ENCODE peak calls at places on chromosomes 12 and 14, in five cellular contexts. One of them, this sample, is unnamed.
A peak's percentile ranks its signal among the peaks of the same experiment; 100 is the strongest.

GRCh38 chr12:106276032-106276728 is 26.4 kb upstream of the TCP11L2 start:
- DNase-seq in nephron progenitor cell: no peak
- DNase-seq in GM13976: peak; percentile 42
- DNase-seq in A549: no peak
- DNase-seq in endothelial cell of umbilical vein: no peak
- DNase-seq in this sample: no peak

GRCh38 chr14:106605548-106606448 is 1079.4 kb downstream of the TMEM121 start:
- DNase-seq in nephron progenitor cell: no peak
- DNase-seq in GM13976: peak; percentile 79
- DNase-seq in A549: no peak
- DNase-seq in endothelial cell of umbilical vein: no peak
- DNase-seq in this sample: no peak

GRCh38 chr12:49515266-49515665 is 23.6 kb upstream of the KCNH3 start:
- DNase-seq in nephron progenitor cell: no peak
- DNase-seq in GM13976: no peak
- DNase-seq in A549: peak; percentile 47
- DNase-seq in endothelial cell of umbilical vein: peak; percentile 83
- DNase-seq in this sample: no peak

GRCh38 chr12:46379352-46379751 is 6.8 kb upstream of the SLC38A2 start:
- DNase-seq in nephron progenitor cell: no peak
- DNase-seq in GM13976: no peak
- DNase-seq in A549: no peak
- DNase-seq in endothelial cell of umbilical vein: no peak
- DNase-seq in this sample: no peak

GRCh38 chr12:40439771-40440492 is 215.1 kb downstream of the LRRK2 start:
- DNase-seq in nephron progenitor cell: no peak
- DNase-seq in GM13976: no peak
- DNase-seq in A549: no peak
- DNase-seq in endothelial cell of umbilical vein: no peak
- DNase-seq in this sample: no peak

GRCh38 chr14:39576726-39577125 is 144.5 kb upstream of the FBXO33 start:
- DNase-seq in nephron progenitor cell: no peak
- DNase-seq in GM13976: no peak
- DNase-seq in A549: no peak
- DNase-seq in endothelial cell of umbilical vein: no peak
- DNase-seq in this sample: no peak

GRCh38 chr14:80136358-80136757 is 74.9 kb downstream of the DIO2 start:
- DNase-seq in nephron progenitor cell: no peak
- DNase-seq in GM13976: no peak
- DNase-seq in A549: no peak
- DNase-seq in endothelial cell of umbilical vein: no peak
- DNase-seq in this sample: no peak

GRCh38 chr14:39025810-39026627 is 77.0 kb downstream of the SEC23A start:
- DNase-seq in nephron progenitor cell: no peak
- DNase-seq in GM13976: no peak
- DNase-seq in A549: no peak
- DNase-seq in endothelial cell of umbilical vein: peak; percentile 76
- DNase-seq in this sample: no peak

GRCh38 chr12:105092336-105092735 is 8.1 kb upstream of the ALDH1L2 start:
- DNase-seq in nephron progenitor cell: no peak
- DNase-seq in GM13976: no peak
- DNase-seq in A549: no peak
- DNase-seq in endothelial cell of umbilical vein: no peak
- DNase-seq in this sample: no peak

GRCh38 chr14:80959448-80960006 is 4.1 kb downstream of the TSHR start:
- DNase-seq in nephron progenitor cell: no peak
- DNase-seq in GM13976: peak; percentile 56
- DNase-seq in A549: no peak
- DNase-seq in endothelial cell of umbilical vein: no peak
- DNase-seq in this sample: no peak

GRCh38 chr14:21044106-21044618 is 2.0 kb downstream of the RNASE7 start:
- DNase-seq in nephron progenitor cell: no peak
- DNase-seq in GM13976: no peak
- DNase-seq in A549: no peak
- DNase-seq in endothelial cell of umbilical vein: peak; percentile 9
- DNase-seq in this sample: no peak

GRCh38 chr12:109719123-109720022 is 5.7 kb downstream of the FAM222A start:
- DNase-seq in nephron progenitor cell: no peak
- DNase-seq in GM13976: no peak
- DNase-seq in A549: no peak
- DNase-seq in endothelial cell of umbilical vein: no peak
- DNase-seq in this sample: peak; percentile 45

GRCh38 chr14:24366664-24367505 is 1.1 kb upstream of the NFATC4 start:
- DNase-seq in nephron progenitor cell: peak; percentile 89
- DNase-seq in GM13976: peak; percentile 90
- DNase-seq in A549: peak; percentile 43
- DNase-seq in endothelial cell of umbilical vein: peak; percentile 87
- DNase-seq in this sample: peak; percentile 85

GRCh38 chr14:95264271-95264973 is 55.3 kb downstream of the CLMN start:
- DNase-seq in nephron progenitor cell: no peak
- DNase-seq in GM13976: no peak
- DNase-seq in A549: no peak
- DNase-seq in endothelial cell of umbilical vein: no peak
- DNase-seq in this sample: no peak

GRCh38 chr12:19404232-19404880 is 34.9 kb upstream of the AEBP2 start:
- DNase-seq in nephron progenitor cell: no peak
- DNase-seq in GM13976: no peak
- DNase-seq in A549: no peak
- DNase-seq in endothelial cell of umbilical vein: no peak
- DNase-seq in this sample: no peak

GRCh38 chr14:100421756-100422470 is 98.8 kb downstream of the SLC25A47 start:
- DNase-seq in nephron progenitor cell: no peak
- DNase-seq in GM13976: no peak
- DNase-seq in A549: no peak
- DNase-seq in endothelial cell of umbilical vein: no peak
- DNase-seq in this sample: peak; percentile 52

GRCh38 chr14:67650161-67650560 is 24.3 kb downstream of the VTI1B start:
- DNase-seq in nephron progenitor cell: no peak
- DNase-seq in GM13976: no peak
- DNase-seq in A549: no peak
- DNase-seq in endothelial cell of umbilical vein: no peak
- DNase-seq in this sample: no peak

GRCh38 chr14:73058923-73059311 is 583 bp downstream of the RBM25 start:
- DNase-seq in nephron progenitor cell: peak; percentile 35
- DNase-seq in GM13976: peak; percentile 65
- DNase-seq in A549: peak; percentile 47
- DNase-seq in endothelial cell of umbilical vein: peak; percentile 52
- DNase-seq in this sample: no peak

GRCh38 chr14:99519931-99520421 is 38.8 kb downstream of the CCNK start:
- DNase-seq in nephron progenitor cell: no peak
- DNase-seq in GM13976: no peak
- DNase-seq in A549: no peak
- DNase-seq in endothelial cell of umbilical vein: no peak
- DNase-seq in this sample: peak; percentile 10

GRCh38 chr12:104095289-104095688 is 31.0 kb downstream of the HCFC2 start:
- DNase-seq in nephron progenitor cell: no peak
- DNase-seq in GM13976: no peak
- DNase-seq in A549: no peak
- DNase-seq in endothelial cell of umbilical vein: no peak
- DNase-seq in this sample: no peak

GRCh38 chr14:55979096-55979495 is 139.1 kb upstream of the PELI2 start:
- DNase-seq in nephron progenitor cell: no peak
- DNase-seq in GM13976: no peak
- DNase-seq in A549: no peak
- DNase-seq in endothelial cell of umbilical vein: no peak
- DNase-seq in this sample: no peak

GRCh38 chr12:89151536-89151935 is 200.8 kb downstream of the DUSP6 start:
- DNase-seq in nephron progenitor cell: no peak
- DNase-seq in GM13976: no peak
- DNase-seq in A549: no peak
- DNase-seq in endothelial cell of umbilical vein: no peak
- DNase-seq in this sample: no peak

GRCh38 chr14:31172084-31172483 is 35.5 kb downstream of the HECTD1 start:
- DNase-seq in nephron progenitor cell: no peak
- DNase-seq in GM13976: no peak
- DNase-seq in A549: no peak
- DNase-seq in endothelial cell of umbilical vein: no peak
- DNase-seq in this sample: no peak

GRCh38 chr12:92739099-92739498 is 36.3 kb downstream of the PLEKHG7 start:
- DNase-seq in nephron progenitor cell: no peak
- DNase-seq in GM13976: no peak
- DNase-seq in A549: no peak
- DNase-seq in endothelial cell of umbilical vein: no peak
- DNase-seq in this sample: no peak

GRCh38 chr12:4482936-4483335 is 37.3 kb upstream of the FGF6 start:
- DNase-seq in nephron progenitor cell: no peak
- DNase-seq in GM13976: no peak
- DNase-seq in A549: no peak
- DNase-seq in endothelial cell of umbilical vein: no peak
- DNase-seq in this sample: no peak

GRCh38 chr14:26888592-26888991 is 290.8 kb upstream of the NOVA1 start:
- DNase-seq in nephron progenitor cell: no peak
- DNase-seq in GM13976: no peak
- DNase-seq in A549: no peak
- DNase-seq in endothelial cell of umbilical vein: no peak
- DNase-seq in this sample: no peak

GRCh38 chr12:100190013-100190394 is 10.6 kb upstream of the ACTR6 start:
- DNase-seq in nephron progenitor cell: no peak
- DNase-seq in GM13976: no peak
- DNase-seq in A549: no peak
- DNase-seq in endothelial cell of umbilical vein: no peak
- DNase-seq in this sample: no peak

GRCh38 chr14:103828315-103828967 is 18.9 kb downstream of the PPP1R13B start:
- DNase-seq in nephron progenitor cell: no peak
- DNase-seq in GM13976: no peak
- DNase-seq in A549: no peak
- DNase-seq in endothelial cell of umbilical vein: peak; percentile 74
- DNase-seq in this sample: no peak

GRCh38 chr14:102900631-102901571 is 21.6 kb upstream of the AMN start:
- DNase-seq in nephron progenitor cell: no peak
- DNase-seq in GM13976: peak; percentile 78
- DNase-seq in A549: no peak
- DNase-seq in endothelial cell of umbilical vein: no peak
- DNase-seq in this sample: no peak

GRCh38 chr12:125434936-125435443 is 369.8 kb downstream of the AACS start:
- DNase-seq in nephron progenitor cell: no peak
- DNase-seq in GM13976: peak; percentile 79
- DNase-seq in A549: no peak
- DNase-seq in endothelial cell of umbilical vein: no peak
- DNase-seq in this sample: no peak

GRCh38 chr12:6229823-6230222 is 29.6 kb downstream of the CD9 start:
- DNase-seq in nephron progenitor cell: peak; percentile 34
- DNase-seq in GM13976: no peak
- DNase-seq in A549: no peak
- DNase-seq in endothelial cell of umbilical vein: peak; percentile 84
- DNase-seq in this sample: no peak

GRCh38 chr12:21346542-21347205 is 12.0 kb upstream of the SLCO1A2 start:
- DNase-seq in nephron progenitor cell: no peak
- DNase-seq in GM13976: no peak
- DNase-seq in A549: no peak
- DNase-seq in endothelial cell of umbilical vein: no peak
- DNase-seq in this sample: no peak

GRCh38 chr12:122368361-122369073 is 54.0 kb downstream of the CLIP1 start:
- DNase-seq in nephron progenitor cell: no peak
- DNase-seq in GM13976: no peak
- DNase-seq in A549: no peak
- DNase-seq in endothelial cell of umbilical vein: peak; percentile 39
- DNase-seq in this sample: no peak

GRCh38 chr14:95474486-95474885 is 42.0 kb downstream of the SYNE3 start:
- DNase-seq in nephron progenitor cell: no peak
- DNase-seq in GM13976: no peak
- DNase-seq in A549: no peak
- DNase-seq in endothelial cell of umbilical vein: no peak
- DNase-seq in this sample: no peak

GRCh38 chr14:65231286-65231980 is 129.1 kb upstream of the MAX start:
- DNase-seq in nephron progenitor cell: no peak
- DNase-seq in GM13976: no peak
- DNase-seq in A549: no peak
- DNase-seq in endothelial cell of umbilical vein: no peak
- DNase-seq in this sample: no peak

GRCh38 chr12:57012600-57013465 is 3.5 kb downstream of the TAC3 start:
- DNase-seq in nephron progenitor cell: no peak
- DNase-seq in GM13976: peak; percentile 62
- DNase-seq in A549: no peak
- DNase-seq in endothelial cell of umbilical vein: no peak
- DNase-seq in this sample: no peak
- TF ChIP-seq CTCF in nephron progenitor cell: no peak
- TF ChIP-seq CTCF in GM13976: no peak
- TF ChIP-seq CTCF in A549: no peak
- TF ChIP-seq CTCF in endothelial cell of umbilical vein: no peak
- TF ChIP-seq CTCF in this sample: no peak

GRCh38 chr12:120121766-120122293 is 5.3 kb upstream of the RAB35 start:
- DNase-seq in nephron progenitor cell: no peak
- DNase-seq in GM13976: peak; percentile 59
- DNase-seq in A549: no peak
- DNase-seq in endothelial cell of umbilical vein: no peak
- DNase-seq in this sample: no peak
- TF ChIP-seq CTCF in nephron progenitor cell: no peak
- TF ChIP-seq CTCF in GM13976: no peak
- TF ChIP-seq CTCF in A549: no peak
- TF ChIP-seq CTCF in endothelial cell of umbilical vein: no peak
- TF ChIP-seq CTCF in this sample: no peak

DNA sequence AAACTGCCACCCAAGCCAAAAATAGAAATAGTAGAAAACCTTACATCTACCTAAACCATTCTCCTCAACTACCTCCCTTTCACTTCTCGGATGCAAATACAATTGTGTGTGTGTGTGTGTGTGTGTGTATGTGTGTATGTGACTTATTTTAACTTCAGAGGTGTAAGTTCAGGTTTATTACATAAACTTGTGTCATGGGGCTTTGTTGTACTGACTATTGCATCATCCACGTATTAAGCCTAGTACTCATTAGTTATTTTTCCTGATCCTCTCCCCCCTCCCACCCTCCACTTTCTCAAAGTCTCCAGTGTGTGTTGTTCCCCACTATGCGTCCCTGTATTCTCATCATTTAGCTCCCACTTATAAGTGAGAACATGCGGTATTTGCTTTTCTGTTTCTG is 592.5 kb upstream of the ATP2B1 start:
- DNase-seq in nephron progenitor cell: no peak
- DNase-seq in GM13976: no peak
- DNase-seq in A549: no peak
- DNase-seq in endothelial cell of umbilical vein: no peak
- DNase-seq in this sample: no peak
- TF ChIP-seq CTCF in nephron progenitor cell: no peak
- TF ChIP-seq CTCF in GM13976: no peak
- TF ChIP-seq CTCF in A549: no peak
- TF ChIP-seq CTCF in endothelial cell of umbilical vein: no peak
- TF ChIP-seq CTCF in this sample: no peak

GRCh38 chr12:102900389-102900788 is 16.7 kb downstream of the PAH start:
- DNase-seq in nephron progenitor cell: no peak
- DNase-seq in GM13976: no peak
- DNase-seq in A549: no peak
- DNase-seq in endothelial cell of umbilical vein: no peak
- DNase-seq in this sample: no peak

GRCh38 chr12:102891756-102892155 is 25.3 kb downstream of the PAH start:
- DNase-seq in nephron progenitor cell: no peak
- DNase-seq in GM13976: no peak
- DNase-seq in A549: no peak
- DNase-seq in endothelial cell of umbilical vein: no peak
- DNase-seq in this sample: peak; percentile 76

GRCh38 chr12:102896067-102896466 is 21.0 kb downstream of the PAH start:
- DNase-seq in nephron progenitor cell: no peak
- DNase-seq in GM13976: no peak
- DNase-seq in A549: no peak
- DNase-seq in endothelial cell of umbilical vein: no peak
- DNase-seq in this sample: no peak
- TF ChIP-seq CTCF in nephron progenitor cell: no peak
- TF ChIP-seq CTCF in GM13976: peak; percentile 8
- TF ChIP-seq CTCF in A549: no peak
- TF ChIP-seq CTCF in endothelial cell of umbilical vein: no peak
- TF ChIP-seq CTCF in this sample: no peak

This sample was measured in glutamatergic neuron.